ENCODE peak calls at places on chromosomes 6 and 20, in nine cellular contexts. One of them, this sample, is unnamed.

GRCh38 chr20:31760457-31761240 is 21.6 kb downstream of the TPX2 start:
- DNase-seq in kidney: no peak
- DNase-seq in B cell: no peak
- DNase-seq in heart left ventricle: no peak
- DNase-seq in HepG2: no peak
- DNase-seq in stomach: no peak
- DNase-seq in endothelial cell: no peak
- DNase-seq in PC-9: no peak
- DNase-seq in neural crest cell: no peak
- DNase-seq in this sample: no peak

GRCh38 chr20:41045680-41046079 is 17.1 kb downstream of the TOP1 start:
- DNase-seq in stomach: no peak
- DNase-seq in PC-9: no peak
- DNase-seq in neural crest cell: no peak
- DNase-seq in kidney: no peak
- DNase-seq in heart left ventricle: no peak
- DNase-seq in B cell: no peak
- DNase-seq in HepG2: no peak
- DNase-seq in endothelial cell: no peak
- DNase-seq in this sample: no peak

GRCh38 chr20:3712279-3712873 is at the start of gene SIGLEC1:
- DNase-seq in kidney: peak
- DNase-seq in heart left ventricle: peak
- DNase-seq in endothelial cell: no peak
- DNase-seq in HepG2: no peak
- DNase-seq in stomach: peak
- DNase-seq in PC-9: no peak
- DNase-seq in neural crest cell: no peak
- DNase-seq in B cell: no peak
- DNase-seq in this sample: no peak

GRCh38 chr6:63529498-63529897 is 42.8 kb upstream of the LOC128125822 start:
- DNase-seq in stomach: no peak
- DNase-seq in HepG2: no peak
- DNase-seq in neural crest cell: no peak
- DNase-seq in endothelial cell: no peak
- DNase-seq in B cell: no peak
- DNase-seq in heart left ventricle: no peak
- DNase-seq in kidney: no peak
- DNase-seq in PC-9: no peak
- DNase-seq in this sample: no peak

GRCh38 chr6:10384064-10384317 is 30.9 kb downstream of the TFAP2A start:
- DNase-seq in B cell: no peak
- DNase-seq in endothelial cell: no peak
- DNase-seq in heart left ventricle: no peak
- DNase-seq in stomach: no peak
- DNase-seq in PC-9: no peak
- DNase-seq in kidney: no peak
- DNase-seq in HepG2: no peak
- DNase-seq in neural crest cell: no peak
- DNase-seq in this sample: no peak

GRCh38 chr6:139764498-139764986 is 390.1 kb upstream of the CITED2 start:
- DNase-seq in heart left ventricle: peak
- DNase-seq in HepG2: peak
- DNase-seq in stomach: no peak
- DNase-seq in B cell: no peak
- DNase-seq in endothelial cell: no peak
- DNase-seq in kidney: no peak
- DNase-seq in PC-9: peak
- DNase-seq in neural crest cell: no peak
- DNase-seq in this sample: peak

GRCh38 chr20:4036351-4036750 is 21.0 kb upstream of the RNF24 start:
- DNase-seq in HepG2: no peak
- DNase-seq in heart left ventricle: no peak
- DNase-seq in stomach: no peak
- DNase-seq in neural crest cell: no peak
- DNase-seq in B cell: no peak
- DNase-seq in kidney: no peak
- DNase-seq in endothelial cell: no peak
- DNase-seq in PC-9: no peak
- DNase-seq in this sample: peak

GRCh38 chr6:156842598-156843250 is 65.5 kb downstream of the ARID1B start:
- DNase-seq in stomach: no peak
- DNase-seq in heart left ventricle: no peak
- DNase-seq in PC-9: no peak
- DNase-seq in B cell: no peak
- DNase-seq in kidney: no peak
- DNase-seq in HepG2: no peak
- DNase-seq in neural crest cell: no peak
- DNase-seq in endothelial cell: no peak
- DNase-seq in this sample: no peak

GRCh38 chr20:57501461-57502330 is 23.2 kb downstream of the CTCFL start:
- DNase-seq in B cell: no peak
- DNase-seq in kidney: no peak
- DNase-seq in neural crest cell: no peak
- DNase-seq in PC-9: peak
- DNase-seq in HepG2: no peak
- DNase-seq in heart left ventricle: no peak
- DNase-seq in stomach: no peak
- DNase-seq in endothelial cell: no peak
- DNase-seq in this sample: no peak

GRCh38 chr20:57498425-57499400 is 26.2 kb downstream of the CTCFL start:
- DNase-seq in kidney: no peak
- DNase-seq in HepG2: no peak
- DNase-seq in endothelial cell: peak
- DNase-seq in heart left ventricle: no peak
- DNase-seq in B cell: no peak
- DNase-seq in PC-9: no peak
- DNase-seq in neural crest cell: no peak
- DNase-seq in stomach: no peak
- DNase-seq in this sample: no peak

GRCh38 chr20:57500941-57501340 is 24.0 kb downstream of the CTCFL start:
- DNase-seq in stomach: no peak
- DNase-seq in neural crest cell: no peak
- DNase-seq in B cell: no peak
- DNase-seq in PC-9: no peak
- DNase-seq in endothelial cell: no peak
- DNase-seq in heart left ventricle: no peak
- DNase-seq in HepG2: no peak
- DNase-seq in kidney: no peak
- DNase-seq in this sample: no peak

GRCh38 chr20:57499676-57500075 is 25.3 kb downstream of the CTCFL start:
- DNase-seq in kidney: no peak
- DNase-seq in HepG2: no peak
- DNase-seq in neural crest cell: no peak
- DNase-seq in endothelial cell: no peak
- DNase-seq in stomach: no peak
- DNase-seq in PC-9: no peak
- DNase-seq in B cell: no peak
- DNase-seq in heart left ventricle: no peak
- DNase-seq in this sample: no peak

DNA sequence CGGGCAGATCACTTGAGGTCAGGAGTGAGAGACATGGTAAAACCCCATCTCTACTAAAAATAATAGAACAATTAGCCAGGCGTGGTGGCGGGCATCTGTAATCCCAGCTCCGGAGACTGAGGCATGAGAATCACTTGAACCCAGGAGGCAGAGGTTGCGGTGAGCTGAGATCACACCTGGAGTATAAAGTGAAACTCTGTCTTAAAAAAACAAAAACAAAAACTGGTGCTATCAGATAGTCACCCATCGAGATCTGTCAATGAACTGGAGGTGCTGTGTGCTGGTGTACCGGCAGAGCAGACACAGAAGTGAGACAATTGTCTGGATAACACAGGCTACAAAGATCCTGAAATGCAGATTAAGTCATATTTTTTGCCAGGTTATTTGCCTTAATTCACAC is 24.7 kb downstream of the CTCFL start:
- DNase-seq in B cell: no peak
- DNase-seq in neural crest cell: no peak
- DNase-seq in heart left ventricle: no peak
- DNase-seq in kidney: no peak
- DNase-seq in endothelial cell: no peak
- DNase-seq in stomach: no peak
- DNase-seq in HepG2: no peak
- DNase-seq in PC-9: no peak
- DNase-seq in this sample: no peak
- TF ChIP-seq CTCF in B cell: no peak
- TF ChIP-seq CTCF in neural crest cell: no peak
- TF ChIP-seq CTCF in heart left ventricle: no peak
- TF ChIP-seq CTCF in kidney: no peak
- TF ChIP-seq CTCF in endothelial cell: no peak
- TF ChIP-seq CTCF in stomach: no peak
- TF ChIP-seq CTCF in HepG2: no peak
- TF ChIP-seq CTCF in PC-9: no peak
- TF ChIP-seq CTCF in this sample: no peak

DNA sequence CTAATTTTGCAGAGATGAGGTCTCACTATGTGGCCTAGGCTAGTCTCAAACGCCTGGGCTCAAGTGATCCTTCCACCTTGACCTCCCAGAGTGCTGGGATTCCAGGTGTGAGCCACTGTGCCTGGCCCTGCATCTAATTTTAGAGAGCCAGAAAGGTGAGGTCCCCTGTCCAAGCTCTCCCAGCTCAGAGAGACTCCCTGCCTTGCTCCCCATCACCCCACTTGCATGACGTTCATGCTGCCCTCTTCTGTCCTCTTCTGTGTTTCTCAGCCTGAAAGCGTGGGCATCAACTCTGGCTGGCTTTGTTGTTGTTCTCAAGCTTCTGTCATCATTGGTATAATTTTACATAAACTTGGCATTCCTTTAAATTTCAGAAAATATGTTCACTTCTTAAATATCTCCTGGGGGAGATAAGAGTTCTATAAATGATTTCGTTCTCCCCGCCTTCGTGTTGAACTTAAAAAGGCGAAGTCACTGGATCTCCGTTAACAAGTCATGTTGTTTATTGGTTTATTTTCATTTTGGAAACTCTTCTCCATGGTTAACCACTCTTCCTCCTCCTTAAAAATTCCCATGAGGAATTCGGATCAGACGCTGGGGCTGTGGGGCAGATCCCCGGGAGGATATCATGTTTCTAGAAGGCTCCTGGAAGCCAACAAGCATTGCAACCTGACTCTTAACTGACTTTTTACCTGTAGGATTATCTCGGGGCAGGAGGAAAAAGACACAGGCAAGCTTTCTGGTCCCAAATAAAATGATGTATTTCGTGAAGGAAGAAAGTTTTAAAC is 13.2 kb upstream of the PARD6B start:
- DNase-seq in stomach: no peak
- DNase-seq in B cell: no peak
- DNase-seq in heart left ventricle: no peak
- DNase-seq in neural crest cell: no peak
- DNase-seq in HepG2: no peak
- DNase-seq in endothelial cell: no peak
- DNase-seq in kidney: no peak
- DNase-seq in PC-9: no peak
- DNase-seq in this sample: no peak
- TF ChIP-seq CTCF in stomach: no peak
- TF ChIP-seq CTCF in B cell: no peak
- TF ChIP-seq CTCF in heart left ventricle: peak
- TF ChIP-seq CTCF in neural crest cell: no peak
- TF ChIP-seq CTCF in HepG2: peak
- TF ChIP-seq CTCF in endothelial cell: no peak
- TF ChIP-seq CTCF in kidney: no peak
- TF ChIP-seq CTCF in PC-9: no peak
- TF ChIP-seq CTCF in this sample: no peak

GRCh38 chr6:148608211-148608951 is 138.4 kb upstream of the UST start:
- DNase-seq in HepG2: peak
- DNase-seq in kidney: no peak
- DNase-seq in heart left ventricle: no peak
- DNase-seq in neural crest cell: no peak
- DNase-seq in B cell: no peak
- DNase-seq in endothelial cell: no peak
- DNase-seq in PC-9: no peak
- DNase-seq in stomach: no peak
- DNase-seq in this sample: no peak
- TF ChIP-seq CTCF in HepG2: peak
- TF ChIP-seq CTCF in kidney: peak
- TF ChIP-seq CTCF in heart left ventricle: peak
- TF ChIP-seq CTCF in neural crest cell: peak
- TF ChIP-seq CTCF in B cell: peak
- TF ChIP-seq CTCF in endothelial cell: peak
- TF ChIP-seq CTCF in PC-9: peak
- TF ChIP-seq CTCF in stomach: no peak
- TF ChIP-seq CTCF in this sample: peak

GRCh38 chr6:154450498-154450897 is 60.0 kb downstream of the CNKSR3 start:
- DNase-seq in HepG2: no peak
- DNase-seq in neural crest cell: no peak
- DNase-seq in PC-9: no peak
- DNase-seq in B cell: no peak
- DNase-seq in endothelial cell: no peak
- DNase-seq in kidney: no peak
- DNase-seq in heart left ventricle: no peak
- DNase-seq in stomach: no peak
- DNase-seq in this sample: no peak

GRCh38 chr6:154445417-154445816 is 65.1 kb downstream of the CNKSR3 start:
- DNase-seq in neural crest cell: no peak
- DNase-seq in HepG2: no peak
- DNase-seq in kidney: no peak
- DNase-seq in B cell: no peak
- DNase-seq in PC-9: no peak
- DNase-seq in endothelial cell: no peak
- DNase-seq in heart left ventricle: no peak
- DNase-seq in stomach: no peak
- DNase-seq in this sample: no peak

GRCh38 chr6:154446984-154447383 is 63.5 kb downstream of the CNKSR3 start:
- DNase-seq in neural crest cell: no peak
- DNase-seq in kidney: no peak
- DNase-seq in stomach: no peak
- DNase-seq in endothelial cell: no peak
- DNase-seq in PC-9: no peak
- DNase-seq in HepG2: no peak
- DNase-seq in B cell: no peak
- DNase-seq in heart left ventricle: no peak
- DNase-seq in this sample: no peak

GRCh38 chr6:154447929-154448328 is 62.6 kb downstream of the CNKSR3 start:
- DNase-seq in neural crest cell: no peak
- DNase-seq in endothelial cell: no peak
- DNase-seq in PC-9: no peak
- DNase-seq in HepG2: no peak
- DNase-seq in B cell: no peak
- DNase-seq in heart left ventricle: no peak
- DNase-seq in stomach: no peak
- DNase-seq in kidney: no peak
- DNase-seq in this sample: no peak

DNA sequence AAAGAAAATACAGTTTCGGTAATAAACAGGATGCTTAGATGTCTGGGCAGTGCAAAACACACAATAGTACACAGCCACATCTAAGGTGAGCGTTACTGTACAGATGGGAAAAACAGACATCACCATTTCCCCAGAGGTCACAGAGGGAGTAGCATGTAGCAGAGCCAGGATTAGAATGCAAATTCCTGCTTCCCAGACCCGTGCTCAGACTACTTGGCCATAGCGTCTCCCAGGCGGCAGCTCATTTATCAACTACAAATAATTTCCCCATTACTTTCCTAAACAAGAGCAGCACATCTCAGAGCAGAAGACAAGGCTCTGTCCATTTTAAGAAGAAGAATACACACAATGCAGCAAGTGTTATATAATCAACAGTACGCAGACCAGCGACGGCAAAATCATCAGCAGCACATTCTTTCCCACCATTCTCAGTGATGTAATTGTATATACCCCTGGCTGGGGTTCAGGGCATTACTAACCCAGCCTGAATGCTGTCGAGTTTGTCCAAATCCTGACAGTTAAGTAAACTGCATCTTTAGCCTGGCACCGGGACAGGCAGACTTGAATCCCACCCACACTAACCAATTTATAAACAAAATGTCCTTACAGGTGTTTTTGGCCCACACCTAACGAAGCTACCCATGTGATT is 61.9 kb downstream of the CNKSR3 start:
- DNase-seq in stomach: no peak
- DNase-seq in PC-9: no peak
- DNase-seq in B cell: no peak
- DNase-seq in endothelial cell: no peak
- DNase-seq in HepG2: no peak
- DNase-seq in neural crest cell: no peak
- DNase-seq in kidney: no peak
- DNase-seq in heart left ventricle: no peak
- DNase-seq in this sample: no peak
- TF ChIP-seq CTCF in stomach: no peak
- TF ChIP-seq CTCF in PC-9: no peak
- TF ChIP-seq CTCF in B cell: no peak
- TF ChIP-seq CTCF in endothelial cell: no peak
- TF ChIP-seq CTCF in HepG2: no peak
- TF ChIP-seq CTCF in neural crest cell: peak
- TF ChIP-seq CTCF in kidney: no peak
- TF ChIP-seq CTCF in heart left ventricle: no peak
- TF ChIP-seq CTCF in this sample: no peak

This sample was measured in GM20000.